ENCODE peak calls at places on chromosomes 11 and 22, in six cellular contexts. Z, W, Y, V, C and E are unnamed samples.

GRCh38 chr11:23313001-23313400 is 452.7 kb upstream of the CCDC179 start:
- DNase-seq in Y (no peak), W (no peak), Z (no peak), V (no peak), C (no peak), E (no peak)

GRCh38 chr22:40951795-40952602 is 821 bp downstream of the RBX1 start:
- DNase-seq in Z (no peak), V (no peak), W (no peak), C (no peak), Y (no peak), E (no peak)

GRCh38 chr11:3841426-3842304 is 906 bp upstream of the RHOG start:
- DNase-seq in Y (peak), C (peak), Z (peak), W (peak), V (peak), E (peak)

GRCh38 chr22:49142281-49142680 is 685.4 kb downstream of the BRD1 start:
- DNase-seq in V (no peak), C (no peak), Z (no peak), Y (no peak), W (no peak), E (no peak)

GRCh38 chr11:110855246-110855645 is 143.0 kb upstream of the ARHGAP20 start:
- DNase-seq in V (no peak), Z (no peak), Y (no peak), W (no peak), C (no peak), E (no peak)

GRCh38 chr11:64750361-64751054 is 6.6 kb upstream of the RASGRP2 start:
- DNase-seq in Z (no peak), V (no peak), C (no peak), W (no peak), Y (no peak), E (no peak)

GRCh38 chr11:94728541-94728940 is 39.6 kb upstream of the AMOTL1 start:
- DNase-seq in Z (no peak), C (no peak), W (no peak), V (no peak), Y (no peak), E (no peak)

GRCh38 chr11:2359557-2359956 is 17.6 kb upstream of the CD81 start:
- DNase-seq in Y (no peak), V (no peak), Z (no peak), W (no peak), C (no peak), E (no peak)

GRCh38 chr11:1924121-1924520 is 4.6 kb downstream of the TNNT3 start:
- DNase-seq in C (no peak), Y (no peak), Z (no peak), V (no peak), W (no peak), E (no peak)

GRCh38 chr11:71490731-71491390 is 36.2 kb upstream of the KRTAP5-7 start:
- DNase-seq in Y (no peak), W (no peak), Z (no peak), C (no peak), V (no peak), E (no peak)

GRCh38 chr11:12682730-12683500 is 8.7 kb downstream of the TEAD1 start:
- DNase-seq in C (no peak), Y (no peak), Z (no peak), W (no peak), V (no peak), E (no peak)

GRCh38 chr11:78295991-78296930 is 107.5 kb downstream of the USP35 start:
- DNase-seq in Y (no peak), C (peak), Z (no peak), W (no peak), V (no peak), E (no peak)

GRCh38 chr11:122095950-122096942 is 19.8 kb downstream of the BLID start:
- DNase-seq in C (no peak), W (no peak), V (peak), Y (no peak), Z (no peak), E (no peak)

GRCh38 chr11:4610258-4610935 is 2.4 kb upstream of the TRIM68 start:
- DNase-seq in Z (no peak), V (no peak), C (no peak), W (no peak), Y (no peak), E (peak)